ENCODE peak calls at places on chromosomes 2 and 18, in ten cellular contexts. One of them, this sample, is unnamed. For H3K36me3, the result is how much of the 10 kb centered on the place peaks cover.

GRCh38 chr2:101474752-101475384 is at the start of gene RFX8:
- DNase-seq in tibial artery: no peak
- DNase-seq in kidney: no peak
- DNase-seq in fibroblast of lung: peak
- DNase-seq in A673: no peak
- DNase-seq in mesendoderm: peak
- DNase-seq in spleen: no peak
- DNase-seq in adrenal gland: peak
- DNase-seq in transverse colon: no peak
- DNase-seq in keratinocyte: no peak
- DNase-seq in this sample: no peak

GRCh38 chr2:149921911-149922616 is 334.5 kb upstream of the MMADHC start:
- DNase-seq in tibial artery: no peak
- DNase-seq in kidney: no peak
- DNase-seq in fibroblast of lung: no peak
- DNase-seq in A673: no peak
- DNase-seq in mesendoderm: no peak
- DNase-seq in spleen: no peak
- DNase-seq in adrenal gland: no peak
- DNase-seq in transverse colon: no peak
- DNase-seq in keratinocyte: peak
- DNase-seq in this sample: no peak

GRCh38 chr18:47163241-47163640 is 12.9 kb downstream of the IER3IP1 start:
- DNase-seq in tibial artery: no peak
- DNase-seq in kidney: no peak
- DNase-seq in fibroblast of lung: peak
- DNase-seq in A673: no peak
- DNase-seq in mesendoderm: no peak
- DNase-seq in spleen: no peak
- DNase-seq in adrenal gland: no peak
- DNase-seq in transverse colon: no peak
- DNase-seq in keratinocyte: no peak
- DNase-seq in this sample: no peak

GRCh38 chr2:171056307-171056706 is 104.4 kb downstream of the TLK1 start:
- DNase-seq in tibial artery: no peak
- DNase-seq in kidney: no peak
- DNase-seq in fibroblast of lung: peak
- DNase-seq in A673: no peak
- DNase-seq in mesendoderm: no peak
- DNase-seq in spleen: no peak
- DNase-seq in adrenal gland: no peak
- DNase-seq in transverse colon: no peak
- DNase-seq in keratinocyte: no peak
- DNase-seq in this sample: no peak

GRCh38 chr18:911025-911424 is 6.4 kb downstream of the ADCYAP1 start:
- DNase-seq in tibial artery: no peak
- DNase-seq in kidney: no peak
- DNase-seq in fibroblast of lung: no peak
- DNase-seq in A673: no peak
- DNase-seq in mesendoderm: no peak
- DNase-seq in spleen: no peak
- DNase-seq in adrenal gland: no peak
- DNase-seq in transverse colon: no peak
- DNase-seq in keratinocyte: no peak
- DNase-seq in this sample: no peak

GRCh38 chr2:69773201-69773600 is 31.3 kb downstream of the ANXA4 start:
- DNase-seq in tibial artery: no peak
- DNase-seq in kidney: no peak
- DNase-seq in fibroblast of lung: peak
- DNase-seq in A673: no peak
- DNase-seq in mesendoderm: no peak
- DNase-seq in spleen: no peak
- DNase-seq in adrenal gland: no peak
- DNase-seq in transverse colon: no peak
- DNase-seq in keratinocyte: no peak
- DNase-seq in this sample: no peak

GRCh38 chr2:160719116-160719515 is 225.5 kb upstream of the RBMS1 start:
- DNase-seq in tibial artery: no peak
- DNase-seq in kidney: no peak
- DNase-seq in fibroblast of lung: peak
- DNase-seq in A673: no peak
- DNase-seq in mesendoderm: peak
- DNase-seq in spleen: no peak
- DNase-seq in adrenal gland: no peak
- DNase-seq in transverse colon: no peak
- DNase-seq in keratinocyte: no peak
- DNase-seq in this sample: no peak

GRCh38 chr18:55588876-55589595 is 1.0 kb upstream of the TCF4 start:
- DNase-seq in tibial artery: no peak
- DNase-seq in kidney: no peak
- DNase-seq in fibroblast of lung: peak
- DNase-seq in A673: peak
- DNase-seq in mesendoderm: peak
- DNase-seq in spleen: no peak
- DNase-seq in adrenal gland: no peak
- DNase-seq in transverse colon: no peak
- DNase-seq in keratinocyte: no peak
- DNase-seq in this sample: no peak

GRCh38 chr2:223090081-223090480 is 38.1 kb downstream of the KCNE4 start:
- DNase-seq in tibial artery: no peak
- DNase-seq in kidney: no peak
- DNase-seq in fibroblast of lung: no peak
- DNase-seq in A673: peak
- DNase-seq in mesendoderm: no peak
- DNase-seq in spleen: no peak
- DNase-seq in adrenal gland: no peak
- DNase-seq in transverse colon: no peak
- DNase-seq in keratinocyte: no peak
- DNase-seq in this sample: no peak

GRCh38 chr2:238239552-238239871 is 326 bp downstream of the HES6 start:
- DNase-seq in tibial artery: no peak
- DNase-seq in kidney: no peak
- DNase-seq in fibroblast of lung: peak
- DNase-seq in A673: peak
- DNase-seq in mesendoderm: no peak
- DNase-seq in spleen: no peak
- DNase-seq in adrenal gland: peak
- DNase-seq in transverse colon: peak
- DNase-seq in keratinocyte: no peak
- DNase-seq in this sample: peak

GRCh38 chr2:138829326-138829725 is 49.1 kb upstream of the NXPH2 start:
- DNase-seq in tibial artery: no peak
- DNase-seq in kidney: no peak
- DNase-seq in fibroblast of lung: peak
- DNase-seq in A673: peak
- DNase-seq in mesendoderm: peak
- DNase-seq in spleen: no peak
- DNase-seq in adrenal gland: peak
- DNase-seq in transverse colon: no peak
- DNase-seq in keratinocyte: no peak
- DNase-seq in this sample: peak

GRCh38 chr18:69444221-69444620 is 43.5 kb downstream of the DOK6 start:
- DNase-seq in tibial artery: no peak
- DNase-seq in kidney: no peak
- DNase-seq in fibroblast of lung: peak
- DNase-seq in A673: no peak
- DNase-seq in mesendoderm: no peak
- DNase-seq in spleen: no peak
- DNase-seq in adrenal gland: no peak
- DNase-seq in transverse colon: no peak
- DNase-seq in keratinocyte: no peak
- DNase-seq in this sample: no peak

DNA sequence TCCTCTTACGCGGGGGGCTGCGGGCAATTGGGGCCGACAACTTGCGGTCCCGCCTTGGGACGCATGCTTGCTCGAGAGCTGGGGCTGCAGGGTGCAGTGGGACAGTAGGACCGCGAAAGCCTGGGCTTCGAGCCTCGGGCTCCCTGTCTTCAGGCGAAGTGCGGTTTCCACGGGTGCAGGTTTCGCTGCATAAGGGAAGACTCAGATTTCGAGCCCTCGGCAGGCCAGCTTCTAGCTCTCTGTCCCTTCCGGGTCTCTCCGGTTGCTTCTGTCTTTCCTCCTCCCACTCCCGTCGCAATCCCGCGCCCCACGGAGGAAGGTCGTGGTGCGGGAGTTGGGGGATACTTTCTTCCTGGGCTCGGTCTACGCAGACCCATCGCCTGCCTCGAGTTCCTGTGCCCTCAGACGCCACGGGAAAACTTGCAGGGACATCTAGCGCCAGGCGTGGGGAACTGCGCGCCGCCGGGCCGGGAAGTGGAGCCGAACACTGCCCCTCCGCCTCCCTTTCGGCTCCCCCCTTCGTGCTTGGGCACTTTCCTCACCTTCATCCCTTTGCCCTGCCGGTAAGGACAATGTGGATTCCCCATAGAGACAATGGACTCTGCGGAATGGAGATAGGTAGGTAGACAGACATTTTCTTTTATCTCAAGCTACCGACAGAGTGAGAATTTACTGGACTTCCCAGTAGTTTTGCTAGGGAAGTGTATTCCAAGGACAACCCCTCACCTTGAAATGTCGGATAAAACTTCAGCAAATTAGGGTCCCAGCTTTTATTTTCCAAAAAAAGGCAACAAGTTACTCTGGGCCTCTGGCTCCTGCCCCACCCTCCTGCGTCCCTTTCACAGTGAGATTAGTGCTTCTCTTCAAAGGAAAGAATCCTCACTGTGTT is 4.2 kb upstream of the HOXD13 start:
- DNase-seq in tibial artery: peak
- DNase-seq in kidney: peak
- DNase-seq in fibroblast of lung: peak
- DNase-seq in A673: peak
- DNase-seq in mesendoderm: peak
- DNase-seq in spleen: no peak
- DNase-seq in adrenal gland: peak
- DNase-seq in transverse colon: peak
- DNase-seq in keratinocyte: no peak
- DNase-seq in this sample: peak
- H3K27ac ChIP-seq in tibial artery: no peak
- H3K27ac ChIP-seq in kidney: no peak
- H3K27ac ChIP-seq in fibroblast of lung: no peak
- H3K27ac ChIP-seq in A673: no peak
- H3K27ac ChIP-seq in mesendoderm: no peak
- H3K27ac ChIP-seq in spleen: no peak
- H3K27ac ChIP-seq in adrenal gland: no peak
- H3K27ac ChIP-seq in transverse colon: no peak
- H3K27ac ChIP-seq in keratinocyte: no peak
- H3K27ac ChIP-seq in this sample: no peak

DNA sequence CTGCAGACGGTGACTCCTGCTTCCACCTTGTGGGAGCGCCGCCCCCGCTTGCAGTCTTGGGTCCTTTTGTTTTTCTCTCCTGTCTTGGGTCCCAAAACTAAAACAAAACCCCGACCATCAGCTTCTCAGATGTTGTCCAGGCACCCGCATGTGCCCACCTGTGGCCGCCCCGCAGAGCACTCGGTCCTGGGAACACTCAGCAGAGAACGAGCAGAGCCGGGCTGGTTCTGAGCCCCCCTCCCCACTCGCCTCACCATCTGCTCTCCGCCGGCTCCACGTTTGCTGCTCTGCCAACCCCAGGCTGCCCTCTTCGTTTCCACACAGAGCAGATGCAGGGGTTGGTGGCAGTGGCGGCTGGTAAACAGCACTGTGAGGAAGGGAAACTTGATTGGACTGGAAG is 38.5 kb downstream of the CTDP1 start:
- DNase-seq in tibial artery: no peak
- DNase-seq in kidney: no peak
- DNase-seq in fibroblast of lung: no peak
- DNase-seq in A673: no peak
- DNase-seq in mesendoderm: no peak
- DNase-seq in spleen: no peak
- DNase-seq in adrenal gland: no peak
- DNase-seq in transverse colon: no peak
- DNase-seq in keratinocyte: no peak
- DNase-seq in this sample: peak
- H3K36me3 ChIP-seq in tibial artery: half or more
- H3K36me3 ChIP-seq in kidney: under half
- H3K36me3 ChIP-seq in fibroblast of lung: under half
- H3K36me3 ChIP-seq in A673: under half
- H3K36me3 ChIP-seq in mesendoderm: under half
- H3K36me3 ChIP-seq in spleen: under half
- H3K36me3 ChIP-seq in adrenal gland: under half
- H3K36me3 ChIP-seq in transverse colon: under half
- H3K36me3 ChIP-seq in keratinocyte: under half
- H3K36me3 ChIP-seq in this sample: half or more

DNA sequence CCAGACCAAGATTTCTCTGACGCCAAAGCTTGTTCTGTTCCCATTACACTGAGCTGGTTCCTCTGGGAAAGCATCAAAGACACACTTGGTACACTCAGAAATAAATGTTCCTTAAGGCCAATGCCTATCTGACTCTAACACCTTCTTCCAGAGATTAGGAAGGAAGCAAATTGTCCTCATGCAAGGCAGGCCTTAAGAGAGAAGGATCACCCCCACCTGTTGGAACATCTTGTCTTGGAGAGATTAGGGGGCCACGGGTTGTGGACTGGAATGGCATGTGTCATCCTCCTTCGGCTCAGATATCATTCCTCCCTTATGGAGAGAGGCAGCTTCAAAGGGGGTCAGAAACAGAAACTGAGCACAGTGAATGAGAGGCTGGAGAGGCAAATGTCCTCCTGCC is 100.1 kb downstream of the ANKRD44 start:
- DNase-seq in tibial artery: no peak
- DNase-seq in kidney: no peak
- DNase-seq in fibroblast of lung: no peak
- DNase-seq in A673: no peak
- DNase-seq in mesendoderm: peak
- DNase-seq in spleen: no peak
- DNase-seq in adrenal gland: no peak
- DNase-seq in transverse colon: no peak
- DNase-seq in keratinocyte: no peak
- DNase-seq in this sample: no peak
- H3K27ac ChIP-seq in tibial artery: no peak
- H3K27ac ChIP-seq in kidney: no peak
- H3K27ac ChIP-seq in fibroblast of lung: no peak
- H3K27ac ChIP-seq in A673: no peak
- H3K27ac ChIP-seq in mesendoderm: no peak
- H3K27ac ChIP-seq in spleen: peak
- H3K27ac ChIP-seq in adrenal gland: peak
- H3K27ac ChIP-seq in transverse colon: peak
- H3K27ac ChIP-seq in keratinocyte: no peak
- H3K27ac ChIP-seq in this sample: peak

GRCh38 chr2:241228860-241229516 is 40.5 kb downstream of the ANO7 start:
- DNase-seq in tibial artery: no peak
- DNase-seq in kidney: peak
- DNase-seq in fibroblast of lung: no peak
- DNase-seq in A673: no peak
- DNase-seq in mesendoderm: no peak
- DNase-seq in spleen: peak
- DNase-seq in adrenal gland: peak
- DNase-seq in transverse colon: no peak
- DNase-seq in keratinocyte: no peak
- DNase-seq in this sample: peak
- H3K36me3 ChIP-seq in tibial artery: half or more
- H3K36me3 ChIP-seq in kidney: half or more
- H3K36me3 ChIP-seq in fibroblast of lung: half or more
- H3K36me3 ChIP-seq in A673: half or more
- H3K36me3 ChIP-seq in mesendoderm: under half
- H3K36me3 ChIP-seq in spleen: under half
- H3K36me3 ChIP-seq in adrenal gland: under half
- H3K36me3 ChIP-seq in transverse colon: half or more
- H3K36me3 ChIP-seq in keratinocyte: half or more
- H3K36me3 ChIP-seq in this sample: half or more

This sample was measured in lower lobe of right lung.